ENCODE peak calls at places on chromosome 2, in six cellular contexts. One of them, this sample, is unnamed.

GRCh38 chr2:211132586-211132985 is 576.2 kb downstream of the CPS1 start:
- DNase-seq in dorsolateral prefrontal cortex: no peak
- DNase-seq in mammary epithelial cell: peak; percentile 20
- DNase-seq in Panc1: no peak
- DNase-seq in K562: no peak
- DNase-seq in astrocyte: peak; percentile 88
- DNase-seq in this sample: no peak

GRCh38 chr2:27494284-27494943 is 586 bp downstream of the FNDC4 start:
- DNase-seq in dorsolateral prefrontal cortex: no peak
- DNase-seq in mammary epithelial cell: peak; percentile 4
- DNase-seq in Panc1: no peak
- DNase-seq in K562: peak; percentile 79
- DNase-seq in astrocyte: peak; percentile 64
- DNase-seq in this sample: no peak

GRCh38 chr2:232521524-232521923 is 1.3 kb downstream of the PRSS56 start:
- DNase-seq in dorsolateral prefrontal cortex: no peak
- DNase-seq in mammary epithelial cell: no peak
- DNase-seq in Panc1: no peak
- DNase-seq in K562: no peak
- DNase-seq in astrocyte: no peak
- DNase-seq in this sample: no peak

GRCh38 chr2:199459286-199460100 is 1.8 kb upstream of the SATB2 start:
- DNase-seq in dorsolateral prefrontal cortex: peak; percentile 93
- DNase-seq in mammary epithelial cell: peak; percentile 93
- DNase-seq in Panc1: no peak
- DNase-seq in K562: peak; percentile 44
- DNase-seq in astrocyte: peak; percentile 96
- DNase-seq in this sample: peak; percentile 93

GRCh38 chr2:17000083-17000482 is 334.4 kb upstream of the CYRIA start:
- DNase-seq in dorsolateral prefrontal cortex: no peak
- DNase-seq in mammary epithelial cell: no peak
- DNase-seq in Panc1: no peak
- DNase-seq in K562: no peak
- DNase-seq in astrocyte: no peak
- DNase-seq in this sample: no peak

GRCh38 chr2:58992062-58992736 is 751.1 kb upstream of the FANCL start:
- DNase-seq in dorsolateral prefrontal cortex: no peak
- DNase-seq in mammary epithelial cell: no peak
- DNase-seq in Panc1: no peak
- DNase-seq in K562: no peak
- DNase-seq in astrocyte: peak; percentile 64
- DNase-seq in this sample: peak; percentile 78

GRCh38 chr2:222915092-222915957 is 54.5 kb downstream of the ACSL3 start:
- DNase-seq in dorsolateral prefrontal cortex: no peak
- DNase-seq in mammary epithelial cell: no peak
- DNase-seq in Panc1: no peak
- DNase-seq in K562: no peak
- DNase-seq in astrocyte: no peak
- DNase-seq in this sample: no peak

GRCh38 chr2:240586919-240587800 is 626 bp downstream of the CAPN10 start:
- DNase-seq in dorsolateral prefrontal cortex: no peak
- DNase-seq in mammary epithelial cell: peak; percentile 38
- DNase-seq in Panc1: no peak
- DNase-seq in K562: peak; percentile 16
- DNase-seq in astrocyte: no peak
- DNase-seq in this sample: no peak

GRCh38 chr2:225040862-225041209 is 1.4 kb downstream of the DOCK10 start:
- DNase-seq in dorsolateral prefrontal cortex: no peak
- DNase-seq in mammary epithelial cell: no peak
- DNase-seq in Panc1: no peak
- DNase-seq in K562: no peak
- DNase-seq in astrocyte: no peak
- DNase-seq in this sample: no peak

GRCh38 chr2:58921676-58922075 is 680.6 kb upstream of the FANCL start:
- DNase-seq in dorsolateral prefrontal cortex: no peak
- DNase-seq in mammary epithelial cell: no peak
- DNase-seq in Panc1: no peak
- DNase-seq in K562: no peak
- DNase-seq in astrocyte: no peak
- DNase-seq in this sample: no peak

GRCh38 chr2:118185210-118186109 is 97.2 kb downstream of the INSIG2 start:
- DNase-seq in dorsolateral prefrontal cortex: peak; percentile 66
- DNase-seq in mammary epithelial cell: peak; percentile 34
- DNase-seq in Panc1: no peak
- DNase-seq in K562: no peak
- DNase-seq in astrocyte: peak; percentile 21
- DNase-seq in this sample: peak; percentile 7

GRCh38 chr2:191917430-191917881 is 70.6 kb upstream of the CAVIN2 start:
- DNase-seq in dorsolateral prefrontal cortex: no peak
- DNase-seq in mammary epithelial cell: no peak
- DNase-seq in Panc1: no peak
- DNase-seq in K562: no peak
- DNase-seq in astrocyte: peak; percentile 19
- DNase-seq in this sample: no peak

GRCh38 chr2:39350658-39351057 is 86.4 kb downstream of the MAP4K3 start:
- DNase-seq in dorsolateral prefrontal cortex: no peak
- DNase-seq in mammary epithelial cell: no peak
- DNase-seq in Panc1: no peak
- DNase-seq in K562: no peak
- DNase-seq in astrocyte: no peak
- DNase-seq in this sample: no peak

GRCh38 chr2:32810909-32811495 is 135.8 kb upstream of the LTBP1 start:
- DNase-seq in dorsolateral prefrontal cortex: no peak
- DNase-seq in mammary epithelial cell: no peak
- DNase-seq in Panc1: no peak
- DNase-seq in K562: no peak
- DNase-seq in astrocyte: peak; percentile 20
- DNase-seq in this sample: no peak

GRCh38 chr2:226835420-226835795 is 446 bp upstream of the RHBDD1 start:
- DNase-seq in dorsolateral prefrontal cortex: peak; percentile 39
- DNase-seq in mammary epithelial cell: no peak
- DNase-seq in Panc1: peak; percentile 32
- DNase-seq in K562: peak; percentile 76
- DNase-seq in astrocyte: no peak
- DNase-seq in this sample: no peak

GRCh38 chr2:165572155-165572554 is 102.7 kb downstream of the CSRNP3 start:
- DNase-seq in dorsolateral prefrontal cortex: peak; percentile 72
- DNase-seq in mammary epithelial cell: no peak
- DNase-seq in Panc1: no peak
- DNase-seq in K562: no peak
- DNase-seq in astrocyte: no peak
- DNase-seq in this sample: peak; percentile 39

GRCh38 chr2:75288760-75289159 is 89.4 kb upstream of the TACR1 start:
- DNase-seq in dorsolateral prefrontal cortex: no peak
- DNase-seq in mammary epithelial cell: no peak
- DNase-seq in Panc1: no peak
- DNase-seq in K562: no peak
- DNase-seq in astrocyte: no peak
- DNase-seq in this sample: no peak

GRCh38 chr2:119482481-119483394 is 41.5 kb downstream of the SCTR start:
- DNase-seq in dorsolateral prefrontal cortex: peak; percentile 31
- DNase-seq in mammary epithelial cell: no peak
- DNase-seq in Panc1: no peak
- DNase-seq in K562: no peak
- DNase-seq in astrocyte: no peak
- DNase-seq in this sample: no peak

GRCh38 chr2:219701847-219702634 is 74.6 kb downstream of the SLC4A3 start:
- DNase-seq in dorsolateral prefrontal cortex: peak; percentile 37
- DNase-seq in mammary epithelial cell: no peak
- DNase-seq in Panc1: no peak
- DNase-seq in K562: no peak
- DNase-seq in astrocyte: peak; percentile 66
- DNase-seq in this sample: no peak

GRCh38 chr2:124283090-124283489 is 258.0 kb downstream of the CNTNAP5 start:
- DNase-seq in dorsolateral prefrontal cortex: no peak
- DNase-seq in mammary epithelial cell: peak; percentile 3
- DNase-seq in Panc1: no peak
- DNase-seq in K562: no peak
- DNase-seq in astrocyte: no peak
- DNase-seq in this sample: no peak

GRCh38 chr2:102253140-102253752 is 58.1 kb upstream of the IL1RL1 start:
- DNase-seq in dorsolateral prefrontal cortex: no peak
- DNase-seq in mammary epithelial cell: peak; percentile 43
- DNase-seq in Panc1: no peak
- DNase-seq in K562: no peak
- DNase-seq in astrocyte: no peak
- DNase-seq in this sample: no peak

GRCh38 chr2:78290581-78291214 is 734.8 kb upstream of the REG3G start:
- DNase-seq in dorsolateral prefrontal cortex: no peak
- DNase-seq in mammary epithelial cell: no peak
- DNase-seq in Panc1: no peak
- DNase-seq in K562: no peak
- DNase-seq in astrocyte: no peak
- DNase-seq in this sample: no peak

GRCh38 chr2:60958800-60959199 is 58.7 kb upstream of the PEX13 start:
- DNase-seq in dorsolateral prefrontal cortex: no peak
- DNase-seq in mammary epithelial cell: peak; percentile 98
- DNase-seq in Panc1: no peak
- DNase-seq in K562: no peak
- DNase-seq in astrocyte: peak; percentile 69
- DNase-seq in this sample: peak; percentile 43

GRCh38 chr2:196131949-196132925 is 39.1 kb downstream of the STK17B start:
- DNase-seq in dorsolateral prefrontal cortex: no peak
- DNase-seq in mammary epithelial cell: no peak
- DNase-seq in Panc1: no peak
- DNase-seq in K562: no peak
- DNase-seq in astrocyte: peak; percentile 23
- DNase-seq in this sample: no peak

GRCh38 chr2:157833721-157834120 is 42.4 kb downstream of the ACVR1 start:
- DNase-seq in dorsolateral prefrontal cortex: no peak
- DNase-seq in mammary epithelial cell: no peak
- DNase-seq in Panc1: no peak
- DNase-seq in K562: no peak
- DNase-seq in astrocyte: no peak
- DNase-seq in this sample: no peak

GRCh38 chr2:236663671-236664101 is 94.1 kb downstream of the ACKR3 start:
- DNase-seq in dorsolateral prefrontal cortex: no peak
- DNase-seq in mammary epithelial cell: peak; percentile 76
- DNase-seq in Panc1: no peak
- DNase-seq in K562: no peak
- DNase-seq in astrocyte: peak; percentile 93
- DNase-seq in this sample: peak; percentile 43

GRCh38 chr2:134203175-134203574 is 50.7 kb upstream of the MGAT5 start:
- DNase-seq in dorsolateral prefrontal cortex: no peak
- DNase-seq in mammary epithelial cell: no peak
- DNase-seq in Panc1: no peak
- DNase-seq in K562: no peak
- DNase-seq in astrocyte: no peak
- DNase-seq in this sample: no peak

GRCh38 chr2:64787019-64787365 is 133.3 kb upstream of the SERTAD2 start:
- DNase-seq in dorsolateral prefrontal cortex: no peak
- DNase-seq in mammary epithelial cell: no peak
- DNase-seq in Panc1: no peak
- DNase-seq in K562: no peak
- DNase-seq in astrocyte: no peak
- DNase-seq in this sample: no peak

GRCh38 chr2:64784168-64785061 is 130.7 kb upstream of the SERTAD2 start:
- DNase-seq in dorsolateral prefrontal cortex: no peak
- DNase-seq in mammary epithelial cell: peak; percentile 63
- DNase-seq in Panc1: no peak
- DNase-seq in K562: no peak
- DNase-seq in astrocyte: no peak
- DNase-seq in this sample: no peak

GRCh38 chr2:64785245-64785644 is 131.5 kb upstream of the SERTAD2 start:
- DNase-seq in dorsolateral prefrontal cortex: no peak
- DNase-seq in mammary epithelial cell: no peak
- DNase-seq in Panc1: no peak
- DNase-seq in K562: no peak
- DNase-seq in astrocyte: no peak
- DNase-seq in this sample: no peak

GRCh38 chr2:64787698-64788097 is 134.0 kb upstream of the SERTAD2 start:
- DNase-seq in dorsolateral prefrontal cortex: no peak
- DNase-seq in mammary epithelial cell: no peak
- DNase-seq in Panc1: no peak
- DNase-seq in K562: no peak
- DNase-seq in astrocyte: no peak
- DNase-seq in this sample: no peak

GRCh38 chr2:64786343-64787018 is 132.8 kb upstream of the SERTAD2 start:
- DNase-seq in dorsolateral prefrontal cortex: no peak
- DNase-seq in mammary epithelial cell: no peak
- DNase-seq in Panc1: no peak
- DNase-seq in K562: no peak
- DNase-seq in astrocyte: no peak
- DNase-seq in this sample: no peak
- H3K27ac ChIP-seq in dorsolateral prefrontal cortex: no peak overlapping the region
- H3K27ac ChIP-seq in mammary epithelial cell: no peak overlapping the region
- H3K27ac ChIP-seq in Panc1: no peak overlapping the region
- H3K27ac ChIP-seq in K562: no peak overlapping the region
- H3K27ac ChIP-seq in astrocyte: no peak overlapping the region
- H3K27ac ChIP-seq in this sample: no peak overlapping the region

GRCh38 chr2:14952383-14952782 is 319.9 kb downstream of the LRATD1 start:
- DNase-seq in dorsolateral prefrontal cortex: no peak
- DNase-seq in mammary epithelial cell: no peak
- DNase-seq in Panc1: no peak
- DNase-seq in K562: no peak
- DNase-seq in astrocyte: no peak
- DNase-seq in this sample: no peak
- TF ChIP-seq CTCF in dorsolateral prefrontal cortex: no peak
- TF ChIP-seq CTCF in mammary epithelial cell: no peak
- TF ChIP-seq CTCF in Panc1: no peak
- TF ChIP-seq CTCF in K562: no peak
- TF ChIP-seq CTCF in astrocyte: no peak
- TF ChIP-seq CTCF in this sample: no peak

DNA sequence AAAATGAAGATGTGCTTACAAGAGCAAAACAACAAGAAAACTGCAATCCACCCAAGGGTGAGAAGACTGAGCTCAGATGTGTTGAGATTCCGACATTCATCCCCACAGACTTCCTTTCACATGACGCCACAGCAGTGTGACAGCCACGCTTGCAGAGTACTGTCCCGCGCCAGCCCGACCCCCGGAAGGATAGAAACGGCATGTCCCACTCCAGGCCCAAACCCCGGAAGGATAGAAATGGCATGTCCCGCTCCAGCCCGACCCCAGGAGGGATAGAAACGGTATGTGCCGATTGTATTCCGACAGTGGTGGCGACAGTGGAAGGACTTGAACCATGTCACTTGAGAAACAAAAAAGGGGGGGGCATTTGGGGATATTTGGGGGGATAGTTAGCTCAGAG is 119.1 kb upstream of the PXDN start:
- DNase-seq in dorsolateral prefrontal cortex: no peak
- DNase-seq in mammary epithelial cell: no peak
- DNase-seq in Panc1: no peak
- DNase-seq in K562: no peak
- DNase-seq in astrocyte: no peak
- DNase-seq in this sample: no peak
- H3K27me3 ChIP-seq in dorsolateral prefrontal cortex: no peaks in the 10 kb centered on the region
- H3K27me3 ChIP-seq in mammary epithelial cell: no peaks in the 10 kb centered on the region
- H3K27me3 ChIP-seq in Panc1: peaks cover 24% of the 10 kb centered on the region
- H3K27me3 ChIP-seq in K562: peaks cover 46% of the 10 kb centered on the region
- H3K27me3 ChIP-seq in astrocyte: peaks cover 23% of the 10 kb centered on the region
- H3K27me3 ChIP-seq in this sample: peaks cover 19% of the 10 kb centered on the region

DNA sequence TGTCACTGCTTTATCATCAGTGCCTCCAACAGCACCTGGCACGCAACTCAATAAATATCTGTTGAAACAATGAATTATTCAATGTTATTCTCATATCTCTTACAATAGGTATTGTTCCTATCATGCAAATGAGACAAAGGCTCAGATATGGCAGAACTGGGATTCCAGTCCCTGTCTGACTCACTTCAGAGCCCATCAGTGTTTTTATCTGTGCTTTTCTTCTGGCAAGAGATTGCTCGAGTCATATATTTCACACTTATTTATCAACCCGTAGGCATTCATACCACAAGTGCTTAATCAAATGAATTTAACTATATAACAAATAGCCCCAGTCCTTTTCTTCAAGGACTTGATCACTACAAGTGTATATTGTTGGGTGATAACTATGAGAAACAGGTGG is 76.4 kb upstream of the TSPYL6 start:
- DNase-seq in dorsolateral prefrontal cortex: no peak
- DNase-seq in mammary epithelial cell: no peak
- DNase-seq in Panc1: no peak
- DNase-seq in K562: no peak
- DNase-seq in astrocyte: no peak
- DNase-seq in this sample: no peak
- H3K27ac ChIP-seq in dorsolateral prefrontal cortex: no peak overlapping the region
- H3K27ac ChIP-seq in mammary epithelial cell: no peak overlapping the region
- H3K27ac ChIP-seq in Panc1: no peak overlapping the region
- H3K27ac ChIP-seq in K562: no peak overlapping the region
- H3K27ac ChIP-seq in astrocyte: no peak overlapping the region
- H3K27ac ChIP-seq in this sample: no peak overlapping the region